ENCODE peak calls at places on chromosome 22, in five cellular contexts. U is H1, N is neuronal stem cell, M is trophoblast cell, T is H9. L is an unnamed sample.

GRCh38 chr22:43279867-43280519 is 63.2 kb downstream of the SCUBE1 start:
- DNase-seq in U (no peak), N (no peak), M (no peak), T (no peak), L (no peak)

GRCh38 chr22:29892757-29893156 is 9.8 kb downstream of the MTMR3 start:
- DNase-seq in U (no peak), N (no peak), M (no peak), T (no peak), L (no peak)

GRCh38 chr22:29580200-29580810 is 608 bp downstream of the NIPSNAP1 start:
- DNase-seq in U (no peak), N (no peak), M (no peak), T (peak; percentile 43), L (peak; percentile 10)

GRCh38 chr22:40383905-40384304 is 13.5 kb downstream of the SGSM3 start:
- DNase-seq in U (no peak), N (no peak), M (peak; percentile 56), T (no peak), L (peak; percentile 82)

GRCh38 chr22:38699143-38699542 is 1.6 kb downstream of the JOSD1 start:
- DNase-seq in U (no peak), N (no peak), M (no peak), T (no peak), L (no peak)

GRCh38 chr22:27133951-27134664 is 476.7 kb downstream of the MIAT start:
- DNase-seq in U (no peak), N (no peak), M (peak; percentile 37), T (no peak), L (peak; percentile 91)

GRCh38 chr22:35930933-35931332 is 97.7 kb downstream of the RBFOX2 start:
- DNase-seq in U (no peak), N (peak; percentile 20), M (peak; percentile 64), T (no peak), L (peak; percentile 83)

GRCh38 chr22:31343235-31344191 is 2.6 kb downstream of the PATZ1 start:
- DNase-seq in U (peak; percentile 68), N (peak; percentile 74), M (peak; percentile 84), T (peak; percentile 92), L (peak; percentile 43)

GRCh38 chr22:29716814-29717213 is 3.0 kb upstream of the CABP7 start:
- DNase-seq in U (no peak), N (peak; percentile 86), M (peak; percentile 81), T (peak; percentile 88), L (peak; percentile 81)

GRCh38 chr22:36332623-36333331 is 55.0 kb downstream of the MYH9 start:
- DNase-seq in U (no peak), N (no peak), M (peak; percentile 88), T (no peak), L (peak; percentile 95)

GRCh38 chr22:22362311-22362710 is 117.7 kb downstream of the VPREB1 start:
- DNase-seq in U (no peak), N (no peak), M (no peak), T (no peak), L (no peak)

GRCh38 chr22:37148742-37149665 is 712 bp downstream of the IL2RB start:
- DNase-seq in U (no peak), N (no peak), M (no peak), T (no peak), L (no peak)

GRCh38 chr22:43546186-43546585 is 134.4 kb downstream of the MPPED1 start:
- DNase-seq in U (no peak), N (no peak), M (no peak), T (no peak), L (no peak)

GRCh38 chr22:25360411-25360810 is 141.0 kb downstream of the CRYBB2 start:
- DNase-seq in U (no peak), N (no peak), M (no peak), T (no peak), L (no peak)

GRCh38 chr22:29331658-29332300 is 16.3 kb upstream of the RASL10A start:
- DNase-seq in U (no peak), N (no peak), M (no peak), T (no peak), L (no peak)

GRCh38 chr22:22770881-22771280 is 116.7 kb upstream of the IGLL5 start:
- DNase-seq in U (no peak), N (no peak), M (no peak), T (no peak), L (no peak)

GRCh38 chr22:28024422-28024888 is 105.4 kb upstream of the PITPNB start:
- DNase-seq in U (no peak), N (no peak), M (no peak), T (no peak), L (no peak)

GRCh38 chr22:26586556-26587325 is 3.2 kb downstream of the TPST2 start:
- DNase-seq in U (no peak), N (no peak), M (no peak), T (no peak), L (no peak)

GRCh38 chr22:25027959-25028840 is 75.7 kb downstream of the KIAA1671 start:
- DNase-seq in U (no peak), N (peak; percentile 38), M (peak; percentile 38), T (peak; percentile 76), L (peak; percentile 55)

GRCh38 chr22:18035740-18036139 is 11.4 kb upstream of the MICAL3 start:
- DNase-seq in U (no peak), N (no peak), M (peak; percentile 58), T (peak; percentile 50), L (no peak)

GRCh38 chr22:35749808-35750207 is 32.1 kb downstream of the APOL5 start:
- DNase-seq in U (no peak), N (no peak), M (no peak), T (no peak), L (peak; percentile 41)

GRCh38 chr22:40055143-40055926 is 60.6 kb downstream of the FAM83F start:
- DNase-seq in U (no peak), N (no peak), M (peak; percentile 47), T (no peak), L (no peak)

GRCh38 chr22:40376149-40376548 is 5.8 kb downstream of the SGSM3 start:
- DNase-seq in U (no peak), N (no peak), M (no peak), T (no peak), L (no peak)

GRCh38 chr22:25137577-25138525 is 61.8 kb upstream of the CRYBB3 start:
- DNase-seq in U (no peak), N (no peak), M (no peak), T (no peak), L (peak; percentile 6)

GRCh38 chr22:24822471-24822870 is 16.5 kb downstream of the SGSM1 start:
- DNase-seq in U (no peak), N (no peak), M (no peak), T (no peak), L (no peak)

GRCh38 chr22:44220727-44221680 is 40.3 kb downstream of the PARVG start:
- DNase-seq in U (no peak), N (no peak), M (no peak), T (no peak), L (no peak)

DNA sequence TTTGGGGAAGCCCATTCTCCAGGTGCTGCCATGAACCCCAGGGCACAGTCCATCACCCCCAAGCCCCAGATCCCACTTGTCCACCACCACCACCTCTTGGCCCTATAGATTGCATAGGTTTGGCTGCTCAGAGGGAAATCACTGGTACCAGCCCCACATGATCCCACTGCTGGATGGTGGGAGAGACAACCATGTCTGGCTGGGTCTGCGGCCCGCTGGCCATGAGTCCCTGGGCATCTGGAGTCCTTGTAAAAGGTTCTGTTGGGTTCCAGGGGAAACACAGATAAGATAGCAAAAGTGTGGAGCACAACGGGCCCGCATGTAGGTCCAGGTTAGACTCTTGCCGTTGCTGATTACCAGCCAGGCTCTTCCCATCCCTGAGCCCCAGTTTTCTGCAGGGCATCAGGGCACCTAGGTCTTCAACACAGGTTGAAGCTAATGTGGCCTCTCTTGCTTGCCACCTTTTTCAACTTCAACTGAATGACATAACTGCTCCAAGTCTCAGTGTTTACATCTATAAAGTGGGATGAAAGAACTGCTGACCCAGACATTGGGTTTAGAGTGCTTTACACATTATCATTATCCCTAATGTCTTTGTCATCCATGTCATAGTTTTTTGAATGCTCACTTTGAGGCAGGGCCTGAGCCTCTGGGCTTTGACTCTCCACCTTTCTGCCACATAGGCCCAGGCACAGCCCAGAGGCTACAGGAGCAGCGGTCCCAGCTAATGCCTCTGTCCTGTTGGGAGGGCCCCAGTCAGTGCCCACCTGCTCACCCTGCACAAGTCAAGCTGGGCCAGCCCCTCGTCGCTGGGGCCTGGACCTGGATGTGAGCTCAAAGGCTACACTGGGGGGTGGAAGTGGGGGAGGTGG is 1.0 kb upstream of the TANGO2 start:
- DNase-seq in U (no peak), N (no peak), M (no peak), T (no peak), L (no peak)
- H4K8ac ChIP-seq in U (peak overlapping the region; percentile 42), N (no peak overlapping the region), M (peak overlapping the region; percentile 96), T (no peak overlapping the region), L (peak overlapping the region; percentile 99)

DNA sequence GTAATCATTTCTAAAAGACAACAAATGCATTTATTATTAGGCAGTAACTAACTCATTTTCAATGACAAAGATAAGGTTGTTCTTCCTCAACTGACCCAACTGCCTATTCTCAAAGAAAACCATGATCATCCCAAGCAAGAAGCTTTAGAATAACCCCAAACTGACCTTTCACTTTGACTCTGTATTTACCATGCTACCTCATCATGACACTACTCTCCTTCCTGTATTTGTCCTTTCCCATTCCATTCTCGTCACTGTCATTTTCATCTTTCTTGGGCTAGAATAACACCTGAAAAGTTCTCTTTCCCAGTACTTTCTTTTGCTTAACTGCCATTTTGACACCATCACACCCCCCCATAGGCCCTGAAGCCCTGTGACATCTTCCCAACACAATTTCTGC is 48.3 kb downstream of the TCF20 start:
- DNase-seq in U (no peak), N (no peak), M (no peak), T (no peak), L (no peak)
- H3K9ac ChIP-seq in U (no peak overlapping the region), N (no peak overlapping the region), M (no peak overlapping the region), T (no peak overlapping the region), L (no peak overlapping the region)

DNA sequence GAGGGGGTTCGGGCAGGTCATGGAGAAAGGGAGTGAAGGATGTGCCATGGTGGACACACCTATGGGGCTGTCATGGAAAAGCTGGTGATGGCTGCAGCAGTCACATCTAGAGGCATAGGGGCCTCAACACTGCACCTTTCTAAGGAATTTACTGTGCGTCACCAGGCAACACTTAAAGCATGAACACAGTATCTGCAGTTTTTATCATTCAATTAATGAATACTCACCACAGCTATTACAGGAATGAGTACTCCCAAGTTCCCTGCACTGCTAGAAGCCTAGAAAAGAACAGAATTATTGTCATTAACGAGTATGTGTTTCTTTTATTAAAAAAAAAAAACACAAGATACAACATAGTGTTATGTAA is 19.0 kb downstream of the SERPIND1 start:
- DNase-seq in U (no peak), N (no peak), M (peak; percentile 93), T (no peak), L (no peak)
- H2BK12ac ChIP-seq in U (no peak overlapping the region), N (no peak overlapping the region), M (no peak overlapping the region), T (no peak overlapping the region), L (no peak overlapping the region)

DNA sequence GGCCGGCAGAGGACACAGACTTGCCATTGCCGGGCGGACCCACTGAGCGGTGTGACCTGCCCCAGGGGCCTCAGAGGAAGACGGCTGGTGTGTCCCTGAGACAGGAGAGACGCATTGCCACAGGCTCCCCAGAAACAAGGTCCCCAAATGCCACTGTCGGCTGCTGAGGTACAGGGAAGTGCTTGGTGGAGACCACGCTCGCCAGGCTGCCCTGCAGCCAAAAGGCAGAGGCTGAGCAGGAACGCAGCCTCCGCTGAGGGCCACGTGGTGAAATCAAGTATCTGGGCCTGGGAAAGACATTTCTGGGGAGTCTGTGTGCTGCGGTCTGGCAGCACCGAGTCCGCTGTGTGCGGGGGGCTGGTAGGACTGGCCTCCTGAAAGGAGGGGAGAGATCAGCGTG is 794.9 kb downstream of the BRD1 start:
- DNase-seq in U (no peak), N (no peak), M (no peak), T (no peak), L (no peak)
- H4K8ac ChIP-seq in U (no peak overlapping the region), N (peak overlapping the region; percentile 97), M (no peak overlapping the region), T (no peak overlapping the region), L (no peak overlapping the region)